ENCODE peak calls at places on chromosomes 1 and 21, in six cellular contexts. N, G, J, V, Z and W are unnamed samples.

GRCh38 chr1:178875936-178876335 is 5.1 kb upstream of the ANGPTL1 start:
- DNase-seq in N (no peak), G (no peak), J (no peak), V (no peak), Z (no peak), W (no peak)

GRCh38 chr21:41360072-41360821 is 1.6 kb upstream of the MX2 start:
- DNase-seq in N (peak), G (no peak), J (peak), V (peak), Z (peak), W (peak)

GRCh38 chr1:85344256-85344694 is 67.8 kb upstream of the BCL10 start:
- DNase-seq in N (no peak), G (no peak), J (peak), V (no peak), Z (peak), W (peak)

GRCh38 chr21:16071082-16071481 is 341.3 kb downstream of the USP25 start:
- DNase-seq in N (no peak), G (no peak), J (peak), V (peak), Z (no peak), W (no peak)

GRCh38 chr1:211613108-211613947 is 34.4 kb upstream of the SLC30A1 start:
- DNase-seq in N (peak), G (peak), J (peak), V (peak), Z (peak), W (peak)

GRCh38 chr1:215567491-215568286 is 585 bp downstream of the KCTD3 start:
- DNase-seq in N (no peak), G (peak), J (peak), V (peak), Z (peak), W (peak)

GRCh38 chr1:62436039-62436465 is 797 bp upstream of the USP1 start:
- DNase-seq in N (no peak), G (peak), J (no peak), V (peak), Z (no peak), W (peak)

GRCh38 chr1:24501371-24502167 is 1.1 kb upstream of the RCAN3 start:
- DNase-seq in N (peak), G (no peak), J (peak), V (no peak), Z (peak), W (no peak)

GRCh38 chr21:45372732-45373355 is 32.1 kb upstream of the COL18A1 start:
- DNase-seq in N (no peak), G (peak), J (no peak), V (no peak), Z (peak), W (no peak)

GRCh38 chr1:201535046-201535777 is 3.7 kb upstream of the NAV1 start:
- DNase-seq in N (no peak), G (no peak), J (no peak), V (no peak), Z (peak), W (no peak)

GRCh38 chr1:209384710-209385550 is 198.6 kb upstream of the CAMK1G start:
- DNase-seq in N (no peak), G (no peak), J (no peak), V (no peak), Z (peak), W (no peak)

GRCh38 chr1:177944673-177945014 is 25.2 kb downstream of the SEC16B start:
- DNase-seq in N (no peak), G (no peak), J (peak), V (peak), Z (no peak), W (no peak)

GRCh38 chr21:41720250-41720649 is 46.6 kb downstream of the RIPK4 start:
- DNase-seq in N (no peak), G (no peak), J (no peak), V (no peak), Z (no peak), W (no peak)

GRCh38 chr1:9235560-9235959 is 986 bp downstream of the H6PD start:
- DNase-seq in N (no peak), G (no peak), J (no peak), V (no peak), Z (no peak), W (no peak)

GRCh38 chr1:21313886-21314796 is 23.9 kb upstream of the ECE1 start:
- DNase-seq in N (peak), G (peak), J (no peak), V (peak), Z (no peak), W (no peak)

GRCh38 chr1:205284420-205285144 is 37.0 kb downstream of the NUAK2 start:
- DNase-seq in N (peak), G (peak), J (peak), V (peak), Z (peak), W (peak)

GRCh38 chr1:210400043-210400840 is 71.5 kb downstream of the HHAT start:
- DNase-seq in N (peak), G (peak), J (peak), V (peak), Z (peak), W (peak)

GRCh38 chr1:27970401-27970800 is 10.6 kb downstream of the XKR8 start:
- DNase-seq in N (peak), G (no peak), J (peak), V (peak), Z (peak), W (no peak)

GRCh38 chr1:179083533-179083932 is 1.7 kb downstream of the TOR3A start:
- DNase-seq in N (no peak), G (no peak), J (no peak), V (no peak), Z (no peak), W (no peak)

GRCh38 chr1:156053770-156054499 is at the start of gene UBQLN4:
- DNase-seq in N (peak), G (peak), J (peak), V (peak), Z (peak), W (peak)

GRCh38 chr1:165169729-165170128 is 186.8 kb downstream of the LMX1A start:
- DNase-seq in N (no peak), G (no peak), J (no peak), V (no peak), Z (peak), W (no peak)

GRCh38 chr1:151529781-151530180 is 10.3 kb upstream of the TUFT1 start:
- DNase-seq in N (no peak), G (no peak), J (no peak), V (no peak), Z (no peak), W (no peak)

GRCh38 chr1:26961826-26962225 is 1.6 kb upstream of the KDF1 start:
- DNase-seq in N (no peak), G (no peak), J (peak), V (no peak), Z (peak), W (no peak)

GRCh38 chr1:109569323-109569722 is 20.9 kb downstream of the GNAI3 start:
- DNase-seq in N (no peak), G (no peak), J (no peak), V (no peak), Z (no peak), W (no peak)

GRCh38 chr1:23568608-23569383 is 9.5 kb upstream of the ID3 start:
- DNase-seq in N (no peak), G (no peak), J (no peak), V (no peak), Z (no peak), W (no peak)

GRCh38 chr1:162016616-162017015 is 7.1 kb downstream of the OLFML2B start:
- DNase-seq in N (no peak), G (no peak), J (no peak), V (no peak), Z (peak), W (no peak)

GRCh38 chr21:34091607-34092006 is 18.2 kb downstream of the MRPS6 start:
- DNase-seq in N (no peak), G (no peak), J (peak), V (no peak), Z (peak), W (no peak)

GRCh38 chr1:161707503-161707902 is 474 bp downstream of the FCRLA start:
- DNase-seq in N (no peak), G (no peak), J (no peak), V (no peak), Z (no peak), W (no peak)

GRCh38 chr1:86154581-86155060 is 2.0 kb downstream of the COL24A1 start:
- DNase-seq in N (no peak), G (peak), J (peak), V (no peak), Z (no peak), W (no peak)

GRCh38 chr1:59012378-59012777 is 228.5 kb upstream of the JUN start:
- DNase-seq in N (no peak), G (no peak), J (no peak), V (no peak), Z (no peak), W (no peak)

DNA sequence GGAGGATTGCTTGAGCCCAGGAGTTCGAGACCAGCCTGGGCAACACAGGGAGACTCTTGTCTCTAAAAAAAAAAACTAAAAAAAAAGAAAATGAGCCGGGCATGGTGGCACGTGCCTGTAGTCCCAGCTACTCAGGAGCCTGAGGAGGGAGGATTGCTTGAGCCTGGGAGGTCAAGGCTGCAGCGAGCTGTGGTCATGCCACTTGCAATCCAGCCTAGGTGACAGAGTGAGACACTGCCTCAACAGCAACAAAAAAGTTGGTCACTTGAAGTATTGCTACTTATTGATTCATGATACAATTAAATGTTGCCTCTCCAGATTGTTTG is 57.9 kb upstream of the CXADR start:
- DNase-seq in N (no peak), G (no peak), J (no peak), V (no peak), Z (no peak), W (no peak)
- H3K4me3 ChIP-seq in N (no peak), G (no peak), J (no peak), V (no peak), Z (no peak), W (no peak)

GRCh38 chr1:3248416-3249141 is 179.6 kb downstream of the PRDM16 start:
- DNase-seq in N (no peak), G (no peak), J (no peak), V (no peak), Z (no peak), W (no peak)
- H3K27ac ChIP-seq in N (no peak), G (no peak), J (no peak), V (no peak), Z (no peak), W (no peak)

DNA sequence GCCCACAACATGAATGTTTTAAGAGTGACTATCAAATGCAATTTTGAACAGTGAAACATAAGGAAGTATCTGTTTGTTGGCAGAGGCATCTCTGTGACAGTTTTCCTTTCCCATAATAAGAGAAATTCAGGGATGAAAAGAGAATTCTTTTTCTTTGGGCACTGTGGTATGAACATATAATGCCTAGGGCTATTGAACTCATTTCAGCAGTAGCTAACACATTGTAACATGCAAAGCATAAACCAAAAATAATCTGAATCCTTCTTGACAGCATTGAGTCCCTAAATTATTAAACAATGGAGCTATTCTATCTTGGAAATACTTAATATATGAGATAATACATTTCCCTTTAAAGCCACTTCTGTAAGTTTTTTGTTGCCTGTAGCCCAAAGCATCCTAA is 633.0 kb upstream of the B3GALT2 start:
- DNase-seq in N (no peak), G (no peak), J (no peak), V (no peak), Z (no peak), W (no peak)
- H3K4me3 ChIP-seq in N (no peak), G (no peak), J (no peak), V (no peak), Z (no peak), W (no peak)

DNA sequence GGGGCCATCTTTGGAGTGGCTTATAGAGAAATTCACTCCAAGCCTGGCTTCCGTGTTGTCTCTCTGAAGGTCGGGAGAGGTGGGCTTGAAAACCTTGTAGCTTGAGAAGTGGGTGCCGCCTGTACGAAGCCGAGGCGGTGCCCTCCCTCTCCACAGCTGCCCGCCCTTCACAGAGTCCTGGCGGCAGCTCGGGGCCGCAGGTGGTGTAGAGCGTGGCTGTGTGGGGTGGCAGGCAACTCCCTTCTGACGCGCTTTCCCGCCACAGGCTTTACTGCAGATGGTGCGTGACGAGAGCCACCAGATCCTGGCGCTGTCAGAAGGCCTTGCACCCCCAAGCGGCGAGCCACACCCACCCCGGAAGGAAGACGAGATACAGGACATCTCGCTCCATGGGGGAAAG is 33.1 kb upstream of the DIP2A start:
- DNase-seq in N (no peak), G (no peak), J (no peak), V (no peak), Z (no peak), W (no peak)
- H3K27ac ChIP-seq in N (no peak), G (no peak), J (no peak), V (no peak), Z (no peak), W (no peak)

DNA sequence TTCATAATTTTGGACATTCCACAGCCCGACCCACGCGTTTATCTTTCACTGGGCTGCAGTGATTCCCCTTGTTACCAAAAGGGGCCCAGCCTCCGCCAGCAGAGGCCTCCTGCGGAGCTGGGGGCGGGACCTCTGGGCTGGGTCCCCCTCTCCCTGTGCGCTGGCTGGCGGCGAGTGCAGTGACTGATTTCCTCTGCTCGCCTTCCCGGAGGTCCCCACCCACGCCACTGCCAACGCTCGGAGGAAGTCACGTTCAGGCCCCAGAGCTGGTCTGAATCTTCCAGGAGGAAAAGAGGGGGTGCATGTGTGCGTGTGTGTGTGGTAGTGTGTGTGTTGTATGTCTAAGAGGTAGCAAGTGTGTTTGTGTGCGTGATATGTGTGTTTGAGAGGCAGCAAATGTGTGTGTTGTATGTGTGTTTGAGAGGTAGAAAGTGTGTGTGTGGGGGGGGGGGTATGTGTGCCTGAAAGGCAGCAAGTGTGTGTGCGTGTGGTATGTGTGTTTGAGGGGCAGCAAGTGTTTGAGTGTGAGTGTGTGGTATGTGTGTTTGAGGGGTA is 35.0 kb upstream of the JAK1 start:
- DNase-seq in N (peak), G (peak), J (peak), V (peak), Z (no peak), W (peak)
- H3K4me3 ChIP-seq in N (no peak), G (peak), J (no peak), V (no peak), Z (no peak), W (no peak)

GRCh38 chr1:1768249-1768992 is 9.8 kb downstream of the NADK start:
- DNase-seq in N (no peak), G (no peak), J (no peak), V (no peak), Z (no peak), W (no peak)
- H3K27ac ChIP-seq in N (no peak), G (no peak), J (no peak), V (no peak), Z (no peak), W (no peak)

DNA sequence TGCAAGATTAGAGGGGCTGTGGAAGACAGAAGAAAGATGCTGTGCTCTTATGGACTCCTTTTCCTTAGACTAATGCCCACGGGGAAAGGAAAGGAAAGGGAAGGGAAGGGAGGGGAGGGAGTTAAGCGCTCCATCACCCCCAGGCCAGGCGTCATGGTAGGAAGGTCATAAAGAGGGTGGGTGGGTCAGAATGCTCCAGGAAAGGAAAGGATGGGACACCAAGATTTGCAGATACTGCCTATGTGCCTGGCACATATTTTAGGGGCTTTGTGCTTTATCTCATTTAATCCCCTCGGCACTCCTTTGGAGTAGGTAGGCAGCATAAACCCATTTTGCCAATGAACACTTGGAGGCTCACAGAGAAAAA is 41.4 kb downstream of the MAB21L3 start:
- DNase-seq in N (no peak), G (no peak), J (no peak), V (no peak), Z (no peak), W (no peak)
- H3K4me3 ChIP-seq in N (peak), G (peak), J (peak), V (peak), Z (peak), W (no peak)